ENCODE peak calls at places on chromosome 1, in ten cellular contexts. F is AG04449, C is heart left ventricle, D is lower leg skin, N is aorta, Q is psoas muscle, L is dorsolateral prefrontal cortex, U is upper lobe of right lung, P is fibroblast of lung, A is Peyer's patch. X is an unnamed sample.
A peak's percentile ranks its signal among the peaks of the same experiment; 100 is the strongest.

GRCh38 chr1:53270107-53270506 is 31.8 kb upstream of the MAGOH start:
- DNase-seq in F (no peak), C (no peak), D (no peak), N (no peak), Q (no peak), L (no peak), U (no peak), P (no peak), A (no peak), X (no peak)

GRCh38 chr1:198529414-198529813 is 11.1 kb downstream of the ATP6V1G3 start:
- DNase-seq in F (peak; percentile 47), C (no peak), D (no peak), N (no peak), Q (no peak), L (no peak), U (no peak), P (peak; percentile 77), A (no peak), X (no peak)

GRCh38 chr1:206979379-206980043 is 9.3 kb upstream of the FCAMR start:
- DNase-seq in F (no peak), C (no peak), D (no peak), N (no peak), Q (no peak), L (no peak), U (no peak), P (peak; percentile 27), A (no peak), X (no peak)

GRCh38 chr1:118989006-118989736 is 1.0 kb upstream of the TBX15 start:
- DNase-seq in F (no peak), C (no peak), D (no peak), N (no peak), Q (no peak), L (no peak), U (no peak), P (no peak), A (no peak), X (no peak)

GRCh38 chr1:30377230-30378022 is 346.0 kb downstream of the MATN1 start:
- DNase-seq in F (no peak), C (no peak), D (no peak), N (no peak), Q (no peak), L (no peak), U (peak; percentile 49), P (no peak), A (no peak), X (no peak)

GRCh38 chr1:17717595-17717994 is 37.5 kb upstream of the ACTL8 start:
- DNase-seq in F (no peak), C (no peak), D (no peak), N (no peak), Q (no peak), L (no peak), U (no peak), P (no peak), A (no peak), X (no peak)

GRCh38 chr1:21318714-21319159 is 28.5 kb upstream of the ECE1 start:
- DNase-seq in F (no peak), C (peak; percentile 93), D (peak; percentile 80), N (peak; percentile 94), Q (peak; percentile 91), L (no peak), U (peak; percentile 87), P (peak; percentile 41), A (no peak), X (no peak)

GRCh38 chr1:29798699-29799566 is 562.6 kb downstream of the PTPRU start:
- DNase-seq in F (no peak), C (no peak), D (no peak), N (no peak), Q (no peak), L (no peak), U (no peak), P (no peak), A (no peak), X (peak; percentile 31)

GRCh38 chr1:12601690-12602632 is 16.0 kb downstream of the DHRS3 start:
- DNase-seq in F (no peak), C (no peak), D (no peak), N (peak; percentile 93), Q (no peak), L (no peak), U (no peak), P (peak; percentile 93), A (no peak), X (no peak)

GRCh38 chr1:62131093-62131725 is 63.4 kb upstream of the L1TD1 start:
- DNase-seq in F (no peak), C (peak; percentile 25), D (no peak), N (no peak), Q (no peak), L (peak; percentile 40), U (no peak), P (peak; percentile 55), A (no peak), X (no peak)

GRCh38 chr1:44730741-44731512 is at the start of gene RNU5D-1:
- DNase-seq in F (peak; percentile 90), C (peak; percentile 93), D (peak; percentile 95), N (peak; percentile 96), Q (peak; percentile 93), L (peak; percentile 95), U (peak; percentile 93), P (peak; percentile 98), A (peak; percentile 91), X (peak; percentile 96)
- H3K4me3 ChIP-seq in F (peak within 1 kb of the TSS; percentile 46), C (no peak within 1 kb of the TSS), D (no peak within 1 kb of the TSS), N (no peak within 1 kb of the TSS), Q (peak within 1 kb of the TSS; percentile 29), L (peak within 1 kb of the TSS; percentile 48), U (peak within 1 kb of the TSS; percentile 34), P (peak within 1 kb of the TSS; percentile 31), A (peak within 1 kb of the TSS; percentile 10), X (no peak within 1 kb of the TSS)

DNA sequence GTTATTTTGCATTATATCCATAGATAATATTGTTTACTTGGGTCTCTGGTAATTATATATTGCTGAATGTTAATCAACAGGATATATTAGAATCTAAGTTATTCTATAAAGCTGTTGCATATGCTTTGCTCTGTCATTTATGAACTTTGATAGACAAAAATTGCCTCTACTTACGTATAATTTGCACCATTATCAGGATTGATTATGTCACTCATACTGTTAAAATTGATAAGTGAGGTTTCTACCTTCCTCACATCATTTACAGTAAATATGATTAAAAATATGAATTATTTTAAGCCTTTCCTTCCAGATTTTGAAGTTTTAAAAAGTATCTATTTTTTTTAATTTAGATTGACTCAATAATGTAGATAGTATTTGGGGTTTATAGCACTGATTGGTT is 1540.4 kb upstream of the PRMT6 start:
- DNase-seq in F (no peak), C (no peak), D (no peak), N (no peak), Q (no peak), L (no peak), U (no peak), P (no peak), A (no peak), X (no peak)
- H3K4me3 ChIP-seq in F (no peak overlapping the region), C (no peak overlapping the region), D (no peak overlapping the region), N (no peak overlapping the region), Q (no peak overlapping the region), L (no peak overlapping the region), U (no peak overlapping the region), P (no peak overlapping the region), A (no peak overlapping the region), X (no peak overlapping the region)

GRCh38 chr1:226664413-226665101 is 74.5 kb downstream of the ITPKB start:
- DNase-seq in F (peak; percentile 66), C (peak; percentile 73), D (peak; percentile 68), N (peak; percentile 78), Q (peak; percentile 51), L (peak; percentile 10), U (no peak), P (peak; percentile 93), A (no peak), X (peak; percentile 73)
- H3K4me3 ChIP-seq in F (peak overlapping the region; percentile 6), C (no peak overlapping the region), D (no peak overlapping the region), N (no peak overlapping the region), Q (peak overlapping the region; percentile 28), L (no peak overlapping the region), U (no peak overlapping the region), P (no peak overlapping the region), A (no peak overlapping the region), X (no peak overlapping the region)

DNA sequence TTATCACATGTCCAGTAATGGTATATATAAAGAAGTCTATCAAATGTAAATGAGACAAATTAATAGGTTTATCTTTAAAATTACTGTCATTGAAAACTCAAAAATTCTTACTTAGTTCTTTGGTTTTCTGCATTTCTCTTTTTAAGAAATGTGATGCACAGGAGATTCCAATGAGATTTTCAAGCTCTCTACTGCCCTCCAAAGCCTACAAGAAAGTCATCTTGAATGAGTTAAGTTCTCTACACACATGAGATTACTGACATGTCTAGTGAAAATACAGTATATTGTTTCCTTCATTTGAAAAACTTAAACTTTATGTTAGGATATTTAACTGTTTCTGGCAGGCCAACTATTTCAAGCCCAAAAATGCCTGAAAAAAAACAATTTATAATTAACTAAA is 68.8 kb downstream of the ITGB3BP start:
- DNase-seq in F (no peak), C (no peak), D (no peak), N (no peak), Q (no peak), L (no peak), U (no peak), P (peak; percentile 7), A (no peak), X (no peak)
- H3K4me3 ChIP-seq in F (no peak overlapping the region), C (no peak overlapping the region), D (no peak overlapping the region), N (no peak overlapping the region), Q (no peak overlapping the region), L (no peak overlapping the region), U (no peak overlapping the region), P (no peak overlapping the region), A (no peak overlapping the region), X (no peak overlapping the region)

GRCh38 chr1:36387141-36387949 is 1.6 kb upstream of the STK40 start:
- DNase-seq in F (no peak), C (no peak), D (peak; percentile 63), N (peak; percentile 64), Q (peak; percentile 41), L (no peak), U (no peak), P (peak; percentile 84), A (no peak), X (no peak)
- H3K4me3 ChIP-seq in F (peak overlapping the region; percentile 49), C (no peak overlapping the region), D (no peak overlapping the region), N (no peak overlapping the region), Q (peak overlapping the region; percentile 94), L (peak overlapping the region; percentile 89), U (peak overlapping the region; percentile 94), P (peak overlapping the region; percentile 69), A (no peak overlapping the region), X (no peak overlapping the region)

X was measured in spleen.